ENCODE peak calls at places on chromosomes 16 and 17, in nine cellular contexts. P is AG09309; S is NCI-H82; M is right atrium auricular region; Q is activated T-helper 9 cell treated with anti-CD3 and anti-CD28 coated beads, Interleukin-2, amount 50 U/mL, for 16 hours; V is stomach; F is lower lobe of right lung; X is pons; H is NCI-H446. R is an unnamed sample.

GRCh38 chr16:14284930-14285541 is 213.9 kb downstream of the MRTFB start:
- DNase-seq in P (peak), S (peak), M (no peak), Q (no peak), V (peak), F (peak), X (peak), H (peak), R (peak)

GRCh38 chr16:48123104-48123788 is 32.5 kb downstream of the ABCC12 start:
- DNase-seq in P (peak), S (no peak), M (no peak), Q (peak), V (no peak), F (no peak), X (peak), H (no peak), R (peak)

GRCh38 chr16:56931253-56931768 is 631 bp upstream of the HERPUD1 start:
- DNase-seq in P (no peak), S (peak), M (peak), Q (no peak), V (peak), F (no peak), X (no peak), H (no peak), R (peak)

GRCh38 chr16:28162326-28162877 is 49.4 kb downstream of the XPO6 start:
- DNase-seq in P (no peak), S (no peak), M (no peak), Q (no peak), V (no peak), F (no peak), X (no peak), H (no peak), R (no peak)

GRCh38 chr17:80254396-80255241 is 6.0 kb upstream of the RNF213 start:
- DNase-seq in P (peak), S (no peak), M (no peak), Q (peak), V (peak), F (no peak), X (no peak), H (no peak), R (peak)

GRCh38 chr17:77324227-77324626 is 183.5 kb downstream of the SEC14L1 start:
- DNase-seq in P (no peak), S (no peak), M (peak), Q (no peak), V (peak), F (peak), X (no peak), H (no peak), R (no peak)

GRCh38 chr17:54951286-54951685 is 17.2 kb downstream of the COX11 start:
- DNase-seq in P (no peak), S (no peak), M (no peak), Q (no peak), V (no peak), F (no peak), X (no peak), H (no peak), R (no peak)

GRCh38 chr17:48251950-48252349 is 144.4 kb downstream of the SNX11 start:
- DNase-seq in P (no peak), S (no peak), M (no peak), Q (no peak), V (no peak), F (no peak), X (no peak), H (no peak), R (no peak)

GRCh38 chr16:85416267-85417109 is 196.6 kb upstream of the GSE1 start:
- DNase-seq in P (no peak), S (peak), M (no peak), Q (peak), V (peak), F (peak), X (no peak), H (peak), R (peak)

GRCh38 chr17:80722656-80723055 is 178.0 kb downstream of the RPTOR start:
- DNase-seq in P (no peak), S (no peak), M (no peak), Q (no peak), V (no peak), F (no peak), X (no peak), H (no peak), R (no peak)

GRCh38 chr17:64781810-64782555 is 119.9 kb upstream of the SMURF2 start:
- DNase-seq in P (no peak), S (no peak), M (no peak), Q (no peak), V (no peak), F (no peak), X (no peak), H (no peak), R (no peak)

GRCh38 chr17:39566092-39566491 is 41.6 kb downstream of the NEUROD2 start:
- DNase-seq in P (no peak), S (no peak), M (no peak), Q (no peak), V (no peak), F (no peak), X (no peak), H (no peak), R (no peak)

GRCh38 chr17:17510456-17511292 is 14.5 kb upstream of the RASD1 start:
- DNase-seq in P (no peak), S (no peak), M (no peak), Q (no peak), V (no peak), F (peak), X (no peak), H (no peak), R (peak)

GRCh38 chr17:77460514-77461046 is 319.8 kb downstream of the SEC14L1 start:
- DNase-seq in P (no peak), S (no peak), M (no peak), Q (no peak), V (no peak), F (no peak), X (no peak), H (no peak), R (peak)

GRCh38 chr17:76567634-76568432 is 17.8 kb downstream of the ST6GALNAC2 start:
- DNase-seq in P (no peak), S (peak), M (no peak), Q (no peak), V (peak), F (peak), X (no peak), H (no peak), R (no peak)

GRCh38 chr17:62017496-62017895 is 47.6 kb downstream of the MED13 start:
- DNase-seq in P (no peak), S (no peak), M (no peak), Q (no peak), V (no peak), F (no peak), X (no peak), H (no peak), R (no peak)

GRCh38 chr17:32265192-32265895 is at the start of gene RHBDL3:
- DNase-seq in P (no peak), S (peak), M (no peak), Q (no peak), V (peak), F (peak), X (no peak), H (no peak), R (no peak)

GRCh38 chr17:77429735-77429984 is 288.9 kb downstream of the SEC14L1 start:
- DNase-seq in P (no peak), S (no peak), M (no peak), Q (no peak), V (no peak), F (no peak), X (no peak), H (peak), R (no peak)

GRCh38 chr17:64074704-64075484 is 54.5 kb upstream of the ICAM2 start:
- DNase-seq in P (peak), S (no peak), M (no peak), Q (no peak), V (peak), F (no peak), X (no peak), H (no peak), R (no peak)

GRCh38 chr16:29883987-29884386 is 15.4 kb downstream of the SEZ6L2 start:
- DNase-seq in P (no peak), S (peak), M (no peak), Q (no peak), V (no peak), F (no peak), X (no peak), H (no peak), R (no peak)

R was measured in activated CD8-positive, alpha-beta T cell treated with anti-CD3 and anti-CD28 coated beads for 36 hours.